ENCODE peak calls at places on chromosomes 16 and 17, in six cellular contexts. One of them, this sample, is unnamed.

GRCh38 chr17:37220609-37220953 is 155.2 kb upstream of the C17orf78 start:
- DNase-seq in activated naive CD4-positive, alpha-beta T cell: peak
- DNase-seq in myocyte: peak
- DNase-seq in GM19239: no peak
- DNase-seq in NCI-H774: no peak
- DNase-seq in HT1080: no peak
- DNase-seq in this sample: no peak

GRCh38 chr16:57138281-57138935 is 46.0 kb downstream of the CPNE2 start:
- DNase-seq in activated naive CD4-positive, alpha-beta T cell: no peak
- DNase-seq in myocyte: no peak
- DNase-seq in GM19239: no peak
- DNase-seq in NCI-H774: no peak
- DNase-seq in HT1080: no peak
- DNase-seq in this sample: no peak

GRCh38 chr17:80842456-80843053 is 149.1 kb upstream of the CHMP6 start:
- DNase-seq in activated naive CD4-positive, alpha-beta T cell: no peak
- DNase-seq in myocyte: no peak
- DNase-seq in GM19239: no peak
- DNase-seq in NCI-H774: peak
- DNase-seq in HT1080: no peak
- DNase-seq in this sample: no peak

GRCh38 chr16:80618862-80619648 is 78.3 kb downstream of the DYNLRB2 start:
- DNase-seq in activated naive CD4-positive, alpha-beta T cell: no peak
- DNase-seq in myocyte: no peak
- DNase-seq in GM19239: no peak
- DNase-seq in NCI-H774: no peak
- DNase-seq in HT1080: no peak
- DNase-seq in this sample: no peak

GRCh38 chr17:62109924-62110323 is 44.8 kb upstream of the MED13 start:
- DNase-seq in activated naive CD4-positive, alpha-beta T cell: no peak
- DNase-seq in myocyte: no peak
- DNase-seq in GM19239: no peak
- DNase-seq in NCI-H774: no peak
- DNase-seq in HT1080: no peak
- DNase-seq in this sample: no peak

GRCh38 chr17:4161179-4161559 is 18.2 kb downstream of the CYB5D2 start:
- DNase-seq in activated naive CD4-positive, alpha-beta T cell: no peak
- DNase-seq in myocyte: peak
- DNase-seq in GM19239: no peak
- DNase-seq in NCI-H774: no peak
- DNase-seq in HT1080: peak
- DNase-seq in this sample: peak

GRCh38 chr17:75142236-75142971 is 10.9 kb upstream of the NT5C start:
- DNase-seq in activated naive CD4-positive, alpha-beta T cell: no peak
- DNase-seq in myocyte: no peak
- DNase-seq in GM19239: no peak
- DNase-seq in NCI-H774: no peak
- DNase-seq in HT1080: no peak
- DNase-seq in this sample: no peak

GRCh38 chr17:49369760-49370159 is 7.7 kb upstream of the ZNF652 start:
- DNase-seq in activated naive CD4-positive, alpha-beta T cell: no peak
- DNase-seq in myocyte: no peak
- DNase-seq in GM19239: no peak
- DNase-seq in NCI-H774: no peak
- DNase-seq in HT1080: no peak
- DNase-seq in this sample: no peak

GRCh38 chr16:74216319-74216718 is 80.3 kb upstream of the PSMD7 start:
- DNase-seq in activated naive CD4-positive, alpha-beta T cell: no peak
- DNase-seq in myocyte: no peak
- DNase-seq in GM19239: no peak
- DNase-seq in NCI-H774: no peak
- DNase-seq in HT1080: no peak
- DNase-seq in this sample: no peak

GRCh38 chr16:55730115-55730514 is 74.3 kb downstream of the SLC6A2 start:
- DNase-seq in activated naive CD4-positive, alpha-beta T cell: no peak
- DNase-seq in myocyte: no peak
- DNase-seq in GM19239: no peak
- DNase-seq in NCI-H774: no peak
- DNase-seq in HT1080: no peak
- DNase-seq in this sample: no peak

GRCh38 chr17:34519286-34519685 is 60.1 kb upstream of the TMEM132E start:
- DNase-seq in activated naive CD4-positive, alpha-beta T cell: no peak
- DNase-seq in myocyte: no peak
- DNase-seq in GM19239: no peak
- DNase-seq in NCI-H774: no peak
- DNase-seq in HT1080: peak
- DNase-seq in this sample: no peak

GRCh38 chr16:50273888-50274770 is 7.8 kb downstream of the ADCY7 start:
- DNase-seq in activated naive CD4-positive, alpha-beta T cell: peak
- DNase-seq in myocyte: no peak
- DNase-seq in GM19239: peak
- DNase-seq in NCI-H774: no peak
- DNase-seq in HT1080: no peak
- DNase-seq in this sample: no peak

GRCh38 chr17:6494239-6494941 is 50.1 kb downstream of the PIMREG start:
- DNase-seq in activated naive CD4-positive, alpha-beta T cell: no peak
- DNase-seq in myocyte: no peak
- DNase-seq in GM19239: no peak
- DNase-seq in NCI-H774: no peak
- DNase-seq in HT1080: no peak
- DNase-seq in this sample: no peak

GRCh38 chr17:38861399-38861843 is 7.9 kb upstream of the RPL23 start:
- DNase-seq in activated naive CD4-positive, alpha-beta T cell: no peak
- DNase-seq in myocyte: no peak
- DNase-seq in GM19239: no peak
- DNase-seq in NCI-H774: peak
- DNase-seq in HT1080: peak
- DNase-seq in this sample: no peak

GRCh38 chr16:17082126-17082882 is 388.5 kb downstream of the XYLT1 start:
- DNase-seq in activated naive CD4-positive, alpha-beta T cell: no peak
- DNase-seq in myocyte: no peak
- DNase-seq in GM19239: no peak
- DNase-seq in NCI-H774: no peak
- DNase-seq in HT1080: no peak
- DNase-seq in this sample: no peak

GRCh38 chr17:6374761-6375312 is 60.1 kb downstream of the AIPL1 start:
- DNase-seq in activated naive CD4-positive, alpha-beta T cell: no peak
- DNase-seq in myocyte: peak
- DNase-seq in GM19239: no peak
- DNase-seq in NCI-H774: no peak
- DNase-seq in HT1080: peak
- DNase-seq in this sample: no peak

GRCh38 chr17:33233855-33234228 is 59.3 kb downstream of the ASIC2 start:
- DNase-seq in activated naive CD4-positive, alpha-beta T cell: no peak
- DNase-seq in myocyte: no peak
- DNase-seq in GM19239: no peak
- DNase-seq in NCI-H774: no peak
- DNase-seq in HT1080: no peak
- DNase-seq in this sample: no peak

GRCh38 chr17:33038740-33039139 is 47.1 kb downstream of the SPACA3 start:
- DNase-seq in activated naive CD4-positive, alpha-beta T cell: no peak
- DNase-seq in myocyte: peak
- DNase-seq in GM19239: no peak
- DNase-seq in NCI-H774: peak
- DNase-seq in HT1080: peak
- DNase-seq in this sample: no peak

GRCh38 chr16:4917117-4917516 is 19.8 kb downstream of the PPL start:
- DNase-seq in activated naive CD4-positive, alpha-beta T cell: no peak
- DNase-seq in myocyte: peak
- DNase-seq in GM19239: no peak
- DNase-seq in NCI-H774: no peak
- DNase-seq in HT1080: peak
- DNase-seq in this sample: peak

GRCh38 chr16:80852261-80852872 is 48.0 kb upstream of the CDYL2 start:
- DNase-seq in activated naive CD4-positive, alpha-beta T cell: peak
- DNase-seq in myocyte: no peak
- DNase-seq in GM19239: no peak
- DNase-seq in NCI-H774: no peak
- DNase-seq in HT1080: peak
- DNase-seq in this sample: no peak

GRCh38 chr17:74292495-74292894 is 18.5 kb downstream of the DNAI2 start:
- DNase-seq in activated naive CD4-positive, alpha-beta T cell: no peak
- DNase-seq in myocyte: no peak
- DNase-seq in GM19239: no peak
- DNase-seq in NCI-H774: no peak
- DNase-seq in HT1080: no peak
- DNase-seq in this sample: no peak

GRCh38 chr16:316741-317464 is 33.9 kb downstream of the PDIA2 start:
- DNase-seq in activated naive CD4-positive, alpha-beta T cell: no peak
- DNase-seq in myocyte: no peak
- DNase-seq in GM19239: no peak
- DNase-seq in NCI-H774: no peak
- DNase-seq in HT1080: no peak
- DNase-seq in this sample: no peak

GRCh38 chr17:37743875-37744632 is 805 bp downstream of the HNF1B start:
- DNase-seq in activated naive CD4-positive, alpha-beta T cell: no peak
- DNase-seq in myocyte: no peak
- DNase-seq in GM19239: peak
- DNase-seq in NCI-H774: no peak
- DNase-seq in HT1080: no peak
- DNase-seq in this sample: no peak

GRCh38 chr17:18043491-18043890 is 4.3 kb downstream of the GID4 start:
- DNase-seq in activated naive CD4-positive, alpha-beta T cell: no peak
- DNase-seq in myocyte: no peak
- DNase-seq in GM19239: no peak
- DNase-seq in NCI-H774: no peak
- DNase-seq in HT1080: no peak
- DNase-seq in this sample: no peak

GRCh38 chr17:80645706-80646325 is 101.2 kb downstream of the RPTOR start:
- DNase-seq in activated naive CD4-positive, alpha-beta T cell: no peak
- DNase-seq in myocyte: no peak
- DNase-seq in GM19239: no peak
- DNase-seq in NCI-H774: no peak
- DNase-seq in HT1080: no peak
- DNase-seq in this sample: no peak

GRCh38 chr17:82710499-82711232 is 5.8 kb upstream of the FN3KRP start:
- DNase-seq in activated naive CD4-positive, alpha-beta T cell: no peak
- DNase-seq in myocyte: peak
- DNase-seq in GM19239: no peak
- DNase-seq in NCI-H774: no peak
- DNase-seq in HT1080: no peak
- DNase-seq in this sample: no peak

GRCh38 chr17:40516581-40517285 is 15.3 kb upstream of the TNS4 start:
- DNase-seq in activated naive CD4-positive, alpha-beta T cell: peak
- DNase-seq in myocyte: no peak
- DNase-seq in GM19239: peak
- DNase-seq in NCI-H774: no peak
- DNase-seq in HT1080: peak
- DNase-seq in this sample: no peak

GRCh38 chr16:31128711-31129567 is 6.6 kb downstream of the PRSS8 start:
- DNase-seq in activated naive CD4-positive, alpha-beta T cell: no peak
- DNase-seq in myocyte: no peak
- DNase-seq in GM19239: no peak
- DNase-seq in NCI-H774: no peak
- DNase-seq in HT1080: no peak
- DNase-seq in this sample: no peak

GRCh38 chr17:40191237-40192208 is 14.3 kb downstream of the RAPGEFL1 start:
- DNase-seq in activated naive CD4-positive, alpha-beta T cell: peak
- DNase-seq in myocyte: peak
- DNase-seq in GM19239: peak
- DNase-seq in NCI-H774: peak
- DNase-seq in HT1080: no peak
- DNase-seq in this sample: no peak

GRCh38 chr16:86038923-86039310 is 140.0 kb downstream of the IRF8 start:
- DNase-seq in activated naive CD4-positive, alpha-beta T cell: no peak
- DNase-seq in myocyte: no peak
- DNase-seq in GM19239: no peak
- DNase-seq in NCI-H774: no peak
- DNase-seq in HT1080: no peak
- DNase-seq in this sample: no peak

GRCh38 chr16:48409839-48410610 is 24.8 kb upstream of the SIAH1 start:
- DNase-seq in activated naive CD4-positive, alpha-beta T cell: no peak
- DNase-seq in myocyte: no peak
- DNase-seq in GM19239: no peak
- DNase-seq in NCI-H774: no peak
- DNase-seq in HT1080: peak
- DNase-seq in this sample: no peak

GRCh38 chr17:42484304-42484703 is 25.6 kb downstream of the ATP6V0A1 start:
- DNase-seq in activated naive CD4-positive, alpha-beta T cell: peak
- DNase-seq in myocyte: peak
- DNase-seq in GM19239: no peak
- DNase-seq in NCI-H774: no peak
- DNase-seq in HT1080: no peak
- DNase-seq in this sample: no peak

GRCh38 chr17:66673668-66674276 is 161.1 kb upstream of the CACNG5 start:
- DNase-seq in activated naive CD4-positive, alpha-beta T cell: peak
- DNase-seq in myocyte: peak
- DNase-seq in GM19239: no peak
- DNase-seq in NCI-H774: peak
- DNase-seq in HT1080: peak
- DNase-seq in this sample: no peak

GRCh38 chr16:58755989-58756649 is 22.0 kb upstream of the GOT2 start:
- DNase-seq in activated naive CD4-positive, alpha-beta T cell: peak
- DNase-seq in myocyte: peak
- DNase-seq in GM19239: peak
- DNase-seq in NCI-H774: peak
- DNase-seq in HT1080: peak
- DNase-seq in this sample: no peak

GRCh38 chr17:44928950-44929720 is 13.8 kb upstream of the GFAP start:
- DNase-seq in activated naive CD4-positive, alpha-beta T cell: no peak
- DNase-seq in myocyte: peak
- DNase-seq in GM19239: no peak
- DNase-seq in NCI-H774: no peak
- DNase-seq in HT1080: no peak
- DNase-seq in this sample: no peak

GRCh38 chr17:60817187-60817586 is 139.5 kb downstream of the BCAS3 start:
- DNase-seq in activated naive CD4-positive, alpha-beta T cell: no peak
- DNase-seq in myocyte: peak
- DNase-seq in GM19239: no peak
- DNase-seq in NCI-H774: no peak
- DNase-seq in HT1080: peak
- DNase-seq in this sample: peak